ENCODE peak calls at places on chromosome 3, in six cellular contexts. P is cardiac muscle cell, N is NCI-H460, O is activated T-cell treated with anti-CD3 and anti-CD28 coated beads for 1 hour, H is dorsolateral prefrontal cortex, A is NCI-H1694 treated with DMSO at 0.1 percent for 48 hours. U is an unnamed sample.

GRCh38 chr3:39910828-39911464 is 101.5 kb downstream of the MYRIP start:
- DNase-seq in P (peak), N (no peak), O (no peak), H (no peak), A (no peak), U (no peak)

GRCh38 chr3:101972430-101973162 is 123.3 kb downstream of the NFKBIZ start:
- DNase-seq in P (no peak), N (no peak), O (no peak), H (no peak), A (no peak), U (no peak)

GRCh38 chr3:179713643-179714090 is 60.8 kb downstream of the USP13 start:
- DNase-seq in P (no peak), N (no peak), O (no peak), H (no peak), A (no peak), U (no peak)

GRCh38 chr3:38960953-38961622 is 90.7 kb downstream of the SCN11A start:
- DNase-seq in P (peak), N (peak), O (peak), H (peak), A (no peak), U (no peak)

GRCh38 chr3:38652934-38653333 is 3.4 kb upstream of the SCN5A start:
- DNase-seq in P (no peak), N (no peak), O (no peak), H (no peak), A (no peak), U (no peak)

GRCh38 chr3:24119321-24119751 is 174.2 kb downstream of the NR1D2 start:
- DNase-seq in P (peak), N (peak), O (no peak), H (no peak), A (no peak), U (no peak)

GRCh38 chr3:31968391-31968926 is 12.6 kb downstream of the OSBPL10 start:
- DNase-seq in P (peak), N (no peak), O (no peak), H (no peak), A (no peak), U (peak)

GRCh38 chr3:54344601-54345216 is 222.4 kb downstream of the CACNA2D3 start:
- DNase-seq in P (no peak), N (no peak), O (no peak), H (no peak), A (no peak), U (no peak)

GRCh38 chr3:130850044-130850797 is 43.7 kb upstream of the ATP2C1 start:
- DNase-seq in P (peak), N (no peak), O (no peak), H (no peak), A (no peak), U (no peak)

GRCh38 chr3:41327718-41328117 is 128.4 kb downstream of the CTNNB1 start:
- DNase-seq in P (peak), N (no peak), O (no peak), H (no peak), A (no peak), U (no peak)

GRCh38 chr3:98010194-98010882 is 24.8 kb downstream of the GABRR3 start:
- DNase-seq in P (no peak), N (no peak), O (no peak), H (no peak), A (no peak), U (no peak)

GRCh38 chr3:142129516-142130171 is 19.7 kb downstream of the TFDP2 start:
- DNase-seq in P (no peak), N (no peak), O (no peak), H (no peak), A (no peak), U (no peak)

GRCh38 chr3:64011685-64012084 is 11.6 kb downstream of the PSMD6 start:
- DNase-seq in P (peak), N (no peak), O (no peak), H (no peak), A (no peak), U (no peak)

GRCh38 chr3:87354399-87354798 is 78.0 kb upstream of the POU1F1 start:
- DNase-seq in P (peak), N (no peak), O (no peak), H (no peak), A (no peak), U (no peak)

GRCh38 chr3:82222401-82222800 is 461.0 kb upstream of the GBE1 start:
- DNase-seq in P (no peak), N (no peak), O (no peak), H (no peak), A (no peak), U (no peak)

GRCh38 chr3:52784021-52784621 is 6.7 kb downstream of the ITIH1 start:
- DNase-seq in P (no peak), N (no peak), O (no peak), H (no peak), A (no peak), U (no peak)

GRCh38 chr3:148930785-148931184 is 60.6 kb upstream of the GYG1 start:
- DNase-seq in P (no peak), N (no peak), O (no peak), H (no peak), A (no peak), U (no peak)

GRCh38 chr3:59456852-59457485 is 407.1 kb upstream of the CFAP20DC start:
- DNase-seq in P (no peak), N (no peak), O (no peak), H (no peak), A (no peak), U (no peak)

GRCh38 chr3:131277836-131278497 is 103.6 kb upstream of the NUDT16 start:
- DNase-seq in P (peak), N (no peak), O (no peak), H (no peak), A (no peak), U (no peak)

GRCh38 chr3:174253940-174254339 is 605.2 kb upstream of the NAALADL2 start:
- DNase-seq in P (no peak), N (no peak), O (no peak), H (no peak), A (peak), U (no peak)

GRCh38 chr3:108488631-108489030 is 21.8 kb downstream of the MYH15 start:
- DNase-seq in P (peak), N (no peak), O (no peak), H (no peak), A (no peak), U (no peak)

GRCh38 chr3:195173696-195174095 is 97.3 kb downstream of the XXYLT1 start:
- DNase-seq in P (no peak), N (no peak), O (no peak), H (no peak), A (no peak), U (no peak)

GRCh38 chr3:161314836-161315391 is 56.4 kb downstream of the SPTSSB start:
- DNase-seq in P (no peak), N (no peak), O (no peak), H (no peak), A (no peak), U (no peak)

GRCh38 chr3:71809321-71809720 is 24.4 kb upstream of the PROK2 start:
- DNase-seq in P (no peak), N (no peak), O (no peak), H (no peak), A (peak), U (no peak)

GRCh38 chr3:11769704-11770103 is 77.0 kb downstream of the TAMM41 start:
- DNase-seq in P (no peak), N (no peak), O (no peak), H (no peak), A (no peak), U (no peak)

GRCh38 chr3:128076465-128076782 is 24.2 kb downstream of the SEC61A1 start:
- DNase-seq in P (no peak), N (no peak), O (no peak), H (no peak), A (no peak), U (no peak)

GRCh38 chr3:85387913-85388510 is 429.2 kb downstream of the CADM2 start:
- DNase-seq in P (no peak), N (no peak), O (no peak), H (no peak), A (no peak), U (no peak)

GRCh38 chr3:125684199-125684598 is 88.9 kb upstream of the OSBPL11 start:
- DNase-seq in P (peak), N (no peak), O (no peak), H (no peak), A (no peak), U (no peak)

GRCh38 chr3:112604536-112604935 is 36.4 kb downstream of the CCDC80 start:
- DNase-seq in P (peak), N (no peak), O (no peak), H (no peak), A (no peak), U (peak)